ENCODE peak calls at places on chromosomes 2 and 18, in four cellular contexts. One of them, this sample, is unnamed.

GRCh38 chr2:179340678-179341077 is 76.0 kb upstream of the SESTD1 start:
- DNase-seq in chondrocyte: no peak
- DNase-seq in HFFc6: peak
- DNase-seq in NB4: peak
- DNase-seq in this sample: no peak

GRCh38 chr18:32301976-32302743 is 112.3 kb downstream of the MEP1B start:
- DNase-seq in HFFc6: peak
- DNase-seq in NB4: peak
- DNase-seq in chondrocyte: no peak
- DNase-seq in this sample: no peak

GRCh38 chr2:17010104-17010503 is 344.5 kb upstream of the CYRIA start:
- DNase-seq in chondrocyte: no peak
- DNase-seq in HFFc6: no peak
- DNase-seq in NB4: no peak
- DNase-seq in this sample: no peak

GRCh38 chr2:148528356-148529064 is 116.0 kb upstream of the EPC2 start:
- DNase-seq in chondrocyte: no peak
- DNase-seq in HFFc6: no peak
- DNase-seq in NB4: no peak
- DNase-seq in this sample: no peak

GRCh38 chr2:59882822-59883221 is 670.6 kb downstream of the BCL11A start:
- DNase-seq in NB4: no peak
- DNase-seq in HFFc6: no peak
- DNase-seq in chondrocyte: no peak
- DNase-seq in this sample: no peak

GRCh38 chr2:235133837-235134236 is 182.0 kb downstream of the SH3BP4 start:
- DNase-seq in chondrocyte: no peak
- DNase-seq in NB4: no peak
- DNase-seq in HFFc6: no peak
- DNase-seq in this sample: no peak

GRCh38 chr2:199602271-199602895 is 144.6 kb upstream of the SATB2 start:
- DNase-seq in HFFc6: no peak
- DNase-seq in NB4: peak
- DNase-seq in chondrocyte: no peak
- DNase-seq in this sample: no peak

GRCh38 chr2:220789961-220790360 is 782.1 kb downstream of the EPHA4 start:
- DNase-seq in HFFc6: peak
- DNase-seq in NB4: no peak
- DNase-seq in chondrocyte: no peak
- DNase-seq in this sample: no peak

GRCh38 chr2:197055045-197055444 is 128.5 kb upstream of the PGAP1 start:
- DNase-seq in NB4: no peak
- DNase-seq in HFFc6: no peak
- DNase-seq in chondrocyte: no peak
- DNase-seq in this sample: no peak

GRCh38 chr2:62354771-62355550 is 151.0 kb downstream of the TMEM17 start:
- DNase-seq in HFFc6: no peak
- DNase-seq in chondrocyte: no peak
- DNase-seq in NB4: no peak
- DNase-seq in this sample: no peak

GRCh38 chr2:6940820-6941219 is 23.6 kb downstream of the RNF144A start:
- DNase-seq in chondrocyte: no peak
- DNase-seq in NB4: no peak
- DNase-seq in HFFc6: no peak
- DNase-seq in this sample: no peak

GRCh38 chr2:224836263-224836662 is 120.1 kb upstream of the CCDC195 start:
- DNase-seq in chondrocyte: no peak
- DNase-seq in HFFc6: peak
- DNase-seq in NB4: no peak
- DNase-seq in this sample: no peak

GRCh38 chr2:38128653-38129052 is 52.7 kb upstream of the CYP1B1 start:
- DNase-seq in chondrocyte: no peak
- DNase-seq in HFFc6: no peak
- DNase-seq in NB4: peak
- DNase-seq in this sample: no peak

GRCh38 chr2:173656086-173656485 is 301.4 kb downstream of the CDCA7 start:
- DNase-seq in chondrocyte: no peak
- DNase-seq in NB4: no peak
- DNase-seq in HFFc6: no peak
- DNase-seq in this sample: no peak

GRCh38 chr2:31440764-31441163 is 26.2 kb upstream of the XDH start:
- DNase-seq in NB4: no peak
- DNase-seq in HFFc6: peak
- DNase-seq in chondrocyte: no peak
- DNase-seq in this sample: no peak

GRCh38 chr2:28530785-28531184 is 34.9 kb downstream of the PLB1 start:
- DNase-seq in chondrocyte: no peak
- DNase-seq in HFFc6: no peak
- DNase-seq in NB4: no peak
- DNase-seq in this sample: no peak

GRCh38 chr2:150847578-150847977 is 360.1 kb upstream of the RND3 start:
- DNase-seq in chondrocyte: no peak
- DNase-seq in HFFc6: no peak
- DNase-seq in NB4: no peak
- DNase-seq in this sample: no peak

GRCh38 chr2:232643813-232644347 is 10.5 kb downstream of the EFHD1 start:
- DNase-seq in chondrocyte: no peak
- DNase-seq in NB4: no peak
- DNase-seq in HFFc6: no peak
- DNase-seq in this sample: no peak

GRCh38 chr2:132692816-132693215 is 22.8 kb upstream of the LYPD1 start:
- DNase-seq in NB4: no peak
- DNase-seq in chondrocyte: no peak
- DNase-seq in HFFc6: no peak
- DNase-seq in this sample: no peak

GRCh38 chr2:47429795-47430194 is 26.8 kb downstream of the MSH2 start:
- DNase-seq in HFFc6: peak
- DNase-seq in NB4: no peak
- DNase-seq in chondrocyte: no peak
- DNase-seq in this sample: no peak

GRCh38 chr2:13014783-13015182 is 298.0 kb downstream of the TRIB2 start:
- DNase-seq in HFFc6: no peak
- DNase-seq in chondrocyte: no peak
- DNase-seq in NB4: no peak
- DNase-seq in this sample: no peak

GRCh38 chr2:85804583-85804982 is 50.8 kb downstream of the ATOH8 start:
- DNase-seq in HFFc6: no peak
- DNase-seq in chondrocyte: no peak
- DNase-seq in NB4: peak
- DNase-seq in this sample: no peak

GRCh38 chr2:158835431-158835830 is 40.3 kb downstream of the DAPL1 start:
- DNase-seq in HFFc6: no peak
- DNase-seq in chondrocyte: no peak
- DNase-seq in NB4: peak
- DNase-seq in this sample: no peak

GRCh38 chr2:125745514-125745913 is 910.4 kb upstream of the GYPC start:
- DNase-seq in NB4: peak
- DNase-seq in chondrocyte: no peak
- DNase-seq in HFFc6: peak
- DNase-seq in this sample: no peak

GRCh38 chr2:224908820-224909219 is 133.4 kb downstream of the DOCK10 start:
- DNase-seq in NB4: no peak
- DNase-seq in HFFc6: no peak
- DNase-seq in chondrocyte: no peak
- DNase-seq in this sample: no peak

This sample was measured in amygdala.